ENCODE peak calls at places on chromosomes 2 and 18, in six cellular contexts. P is T-cell, N is right atrium auricular region, H is H4, R is AG10803, E is smooth muscle cell of the brain vasculature. Q is an unnamed sample.

GRCh38 chr18:32138332-32138731 is 46.7 kb downstream of the RNF138 start:
- DNase-seq in P (no peak), N (no peak), H (no peak), R (no peak), E (no peak), Q (no peak)

GRCh38 chr18:2906522-2907458 is 60.0 kb downstream of the EMILIN2 start:
- DNase-seq in P (peak; percentile 18), N (peak; percentile 56), H (no peak), R (no peak), E (no peak), Q (peak; percentile 26)

GRCh38 chr2:230849633-230850357 is 14.9 kb upstream of the ITM2C start:
- DNase-seq in P (peak; percentile 50), N (no peak), H (no peak), R (no peak), E (no peak), Q (peak; percentile 49)

GRCh38 chr2:134465228-134465627 is 211.4 kb downstream of the MGAT5 start:
- DNase-seq in P (no peak), N (peak; percentile 38), H (no peak), R (no peak), E (no peak), Q (no peak)

GRCh38 chr2:45067859-45068642 is 58.8 kb upstream of the SIX2 start:
- DNase-seq in P (no peak), N (no peak), H (no peak), R (peak; percentile 29), E (no peak), Q (no peak)

GRCh38 chr2:20184067-20184938 is 40.6 kb downstream of the SDC1 start:
- DNase-seq in P (no peak), N (no peak), H (no peak), R (peak; percentile 69), E (no peak), Q (no peak)

GRCh38 chr2:152580722-152581121 is 136.5 kb downstream of the PRPF40A start:
- DNase-seq in P (no peak), N (no peak), H (no peak), R (no peak), E (no peak), Q (no peak)

GRCh38 chr18:49898421-49898820 is 85.1 kb upstream of the ACAA2 start:
- DNase-seq in P (peak; percentile 52), N (no peak), H (peak; percentile 43), R (peak; percentile 54), E (peak; percentile 52), Q (peak; percentile 56)

GRCh38 chr2:12723741-12724463 is 7.2 kb downstream of the TRIB2 start:
- DNase-seq in P (no peak), N (no peak), H (no peak), R (no peak), E (no peak), Q (no peak)

GRCh38 chr2:37585982-37586621 is 85.3 kb downstream of the CDC42EP3 start:
- DNase-seq in P (peak; percentile 65), N (no peak), H (no peak), R (peak; percentile 95), E (no peak), Q (peak; percentile 38)

GRCh38 chr18:6821346-6821745 is 91.8 kb downstream of the ARHGAP28 start:
- DNase-seq in P (no peak), N (no peak), H (no peak), R (peak; percentile 25), E (no peak), Q (no peak)

GRCh38 chr2:44286884-44287638 is 11.8 kb downstream of the SLC3A1 start:
- DNase-seq in P (no peak), N (no peak), H (no peak), R (no peak), E (no peak), Q (no peak)

GRCh38 chr2:146678516-146678915 is 1166.3 kb upstream of the ACVR2A start:
- DNase-seq in P (no peak), N (no peak), H (no peak), R (no peak), E (no peak), Q (no peak)

GRCh38 chr2:68798574-68798973 is 64.0 kb downstream of the ARHGAP25 start:
- DNase-seq in P (no peak), N (no peak), H (no peak), R (no peak), E (no peak), Q (no peak)

GRCh38 chr18:48026216-48026615 is 95.8 kb upstream of the SMAD2 start:
- DNase-seq in P (no peak), N (no peak), H (no peak), R (no peak), E (no peak), Q (no peak)

GRCh38 chr2:239278941-239279365 is 121.9 kb downstream of the HDAC4 start:
- DNase-seq in P (no peak), N (no peak), H (no peak), R (peak; percentile 57), E (no peak), Q (no peak)